ENCODE peak calls at places on chromosomes 7 and 10, in four cellular contexts. One of them, this sample, is unnamed. For H3K4me1, the result is how much of the 10 kb centered on the place peaks cover.

GRCh38 chr10:29920408-29921070 is 138.8 kb downstream of the JCAD start:
- DNase-seq in aorta: no peak
- DNase-seq in CD8-positive, alpha-beta memory T cell: no peak
- DNase-seq in heart right ventricle: no peak
- DNase-seq in this sample: no peak

GRCh38 chr10:29841724-29842649 is 207.2 kb upstream of the SVIL start:
- DNase-seq in aorta: peak
- DNase-seq in CD8-positive, alpha-beta memory T cell: no peak
- DNase-seq in heart right ventricle: peak
- DNase-seq in this sample: no peak

GRCh38 chr10:12960431-12960898 is 41.0 kb downstream of the CCDC3 start:
- DNase-seq in aorta: peak
- DNase-seq in CD8-positive, alpha-beta memory T cell: no peak
- DNase-seq in heart right ventricle: no peak
- DNase-seq in this sample: no peak

GRCh38 chr7:127865466-127865865 is 165.8 kb downstream of the LRRC4 start:
- DNase-seq in aorta: no peak
- DNase-seq in CD8-positive, alpha-beta memory T cell: no peak
- DNase-seq in heart right ventricle: no peak
- DNase-seq in this sample: no peak

GRCh38 chr7:103446046-103446520 is at the start of gene SLC26A5:
- DNase-seq in aorta: no peak
- DNase-seq in CD8-positive, alpha-beta memory T cell: no peak
- DNase-seq in heart right ventricle: no peak
- DNase-seq in this sample: no peak

GRCh38 chr7:73995330-73995729 is 32.6 kb upstream of the ELN start:
- DNase-seq in aorta: no peak
- DNase-seq in CD8-positive, alpha-beta memory T cell: no peak
- DNase-seq in heart right ventricle: no peak
- DNase-seq in this sample: no peak

GRCh38 chr7:102101926-102102325 is 184.7 kb upstream of the SH2B2 start:
- DNase-seq in aorta: peak
- DNase-seq in CD8-positive, alpha-beta memory T cell: no peak
- DNase-seq in heart right ventricle: no peak
- DNase-seq in this sample: no peak

GRCh38 chr7:133504825-133505224 is 251.9 kb downstream of the EXOC4 start:
- DNase-seq in aorta: no peak
- DNase-seq in CD8-positive, alpha-beta memory T cell: no peak
- DNase-seq in heart right ventricle: no peak
- DNase-seq in this sample: no peak

GRCh38 chr10:35447693-35448407 is 111.5 kb downstream of the CCNY start:
- DNase-seq in aorta: no peak
- DNase-seq in CD8-positive, alpha-beta memory T cell: peak
- DNase-seq in heart right ventricle: no peak
- DNase-seq in this sample: peak
- H3K4me1 ChIP-seq in aorta: under half
- H3K4me1 ChIP-seq in CD8-positive, alpha-beta memory T cell: half or more
- H3K4me1 ChIP-seq in heart right ventricle: half or more
- H3K4me1 ChIP-seq in this sample: half or more

DNA sequence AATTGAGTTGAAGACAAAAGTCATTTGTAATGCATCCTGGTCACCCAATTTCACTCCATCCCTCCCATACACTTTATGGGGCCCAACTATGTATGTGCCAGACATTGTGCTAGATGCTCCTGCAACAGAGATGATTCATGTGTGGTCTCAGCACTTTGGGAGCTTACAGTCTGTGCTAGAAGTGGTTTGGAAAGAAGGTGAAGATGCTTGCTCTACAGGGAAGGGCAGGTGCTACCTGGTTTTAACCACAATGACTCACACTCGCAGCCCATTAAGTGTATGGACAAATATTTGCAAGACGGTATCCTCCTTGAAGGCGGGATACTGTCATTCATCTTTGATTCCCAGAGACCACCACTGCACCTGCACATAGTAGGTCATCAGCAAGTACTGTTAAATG is 257.6 kb downstream of the OTUD1 start:
- DNase-seq in aorta: no peak
- DNase-seq in CD8-positive, alpha-beta memory T cell: no peak
- DNase-seq in heart right ventricle: no peak
- DNase-seq in this sample: no peak
- H3K4me3 ChIP-seq in aorta: no peak
- H3K4me3 ChIP-seq in CD8-positive, alpha-beta memory T cell: no peak
- H3K4me3 ChIP-seq in heart right ventricle: no peak
- H3K4me3 ChIP-seq in this sample: no peak

DNA sequence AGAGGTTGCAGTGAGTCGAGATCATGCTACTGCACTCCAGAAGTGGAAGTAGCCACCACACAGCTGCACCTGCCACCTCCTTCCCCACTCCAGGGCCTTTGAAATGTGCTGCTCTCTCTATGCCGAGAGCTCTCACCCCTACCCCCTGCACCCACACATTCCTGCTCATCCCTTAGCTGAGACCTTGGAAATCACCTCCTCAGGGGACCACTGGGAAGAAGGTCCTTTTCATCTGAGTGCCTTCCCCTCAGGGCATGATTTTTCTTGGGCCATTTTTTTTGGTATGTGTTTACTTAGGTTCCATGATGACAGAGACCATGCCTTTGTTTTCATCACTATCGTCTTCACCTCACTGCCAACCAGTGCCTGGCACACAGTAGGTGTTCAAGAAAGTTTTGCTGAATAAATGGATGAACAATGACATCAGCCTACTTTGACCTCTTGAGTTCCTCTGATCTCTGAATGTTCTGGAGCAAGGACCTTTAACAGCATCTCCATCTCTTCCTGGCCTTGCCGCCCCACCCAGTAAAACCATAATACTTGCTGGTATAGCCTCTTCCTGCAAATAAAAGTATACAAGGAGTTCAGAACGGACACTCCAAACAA is 166.6 kb upstream of the KLF14 start:
- DNase-seq in aorta: no peak
- DNase-seq in CD8-positive, alpha-beta memory T cell: no peak
- DNase-seq in heart right ventricle: no peak
- DNase-seq in this sample: no peak
- H3K4me1 ChIP-seq in aorta: under half
- H3K4me1 ChIP-seq in CD8-positive, alpha-beta memory T cell: under half
- H3K4me1 ChIP-seq in heart right ventricle: half or more
- H3K4me1 ChIP-seq in this sample: half or more

GRCh38 chr10:49841615-49842180 is 79.6 kb upstream of the OGDHL start:
- DNase-seq in aorta: no peak
- DNase-seq in CD8-positive, alpha-beta memory T cell: no peak
- DNase-seq in heart right ventricle: no peak
- DNase-seq in this sample: no peak
- H3K4me3 ChIP-seq in aorta: no peak
- H3K4me3 ChIP-seq in CD8-positive, alpha-beta memory T cell: no peak
- H3K4me3 ChIP-seq in heart right ventricle: no peak
- H3K4me3 ChIP-seq in this sample: no peak

DNA sequence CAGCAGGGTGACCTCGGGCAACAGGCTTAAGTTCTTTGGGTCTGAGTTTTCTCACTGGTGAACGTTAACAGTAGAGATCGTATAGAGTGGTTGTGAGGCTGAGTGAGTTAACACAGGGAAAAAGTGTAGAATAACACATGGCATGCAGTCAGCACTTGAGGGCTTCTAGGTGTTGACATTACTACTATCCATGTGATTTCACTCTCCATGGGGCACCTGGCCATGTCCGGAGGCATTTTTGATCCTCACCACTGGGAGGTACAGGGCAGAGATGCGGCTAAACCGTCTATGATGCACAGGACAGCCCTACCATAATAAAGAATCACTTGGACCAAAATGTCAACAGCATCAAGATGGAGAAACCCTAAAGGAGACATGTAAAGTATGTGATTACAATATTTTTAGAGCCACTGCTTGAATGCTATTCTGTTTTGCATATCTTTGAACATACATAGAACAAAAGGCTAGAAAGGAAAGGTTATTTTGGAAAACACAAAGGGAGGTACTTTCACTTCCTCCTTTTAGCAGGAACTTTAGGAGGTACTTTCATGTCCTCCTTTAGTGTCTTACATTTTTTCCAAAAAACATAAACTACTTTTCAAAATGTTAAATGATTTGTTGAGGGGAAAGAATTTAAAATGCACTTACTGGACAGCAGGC is 44.3 kb downstream of the NOD1 start:
- DNase-seq in aorta: peak
- DNase-seq in CD8-positive, alpha-beta memory T cell: no peak
- DNase-seq in heart right ventricle: no peak
- DNase-seq in this sample: no peak
- H3K4me1 ChIP-seq in aorta: under half
- H3K4me1 ChIP-seq in CD8-positive, alpha-beta memory T cell: under half
- H3K4me1 ChIP-seq in heart right ventricle: half or more
- H3K4me1 ChIP-seq in this sample: under half

GRCh38 chr7:9149499-9150082 is 716.2 kb downstream of the NXPH1 start:
- DNase-seq in aorta: no peak
- DNase-seq in CD8-positive, alpha-beta memory T cell: no peak
- DNase-seq in heart right ventricle: no peak
- DNase-seq in this sample: no peak
- H3K4me3 ChIP-seq in aorta: no peak
- H3K4me3 ChIP-seq in CD8-positive, alpha-beta memory T cell: no peak
- H3K4me3 ChIP-seq in heart right ventricle: no peak
- H3K4me3 ChIP-seq in this sample: no peak

GRCh38 chr10:132400041-132400546 is 3.1 kb downstream of the PWWP2B start:
- DNase-seq in aorta: no peak
- DNase-seq in CD8-positive, alpha-beta memory T cell: no peak
- DNase-seq in heart right ventricle: no peak
- DNase-seq in this sample: no peak

GRCh38 chr10:132402781-132403241 is 5.8 kb downstream of the PWWP2B start:
- DNase-seq in aorta: peak
- DNase-seq in CD8-positive, alpha-beta memory T cell: no peak
- DNase-seq in heart right ventricle: no peak
- DNase-seq in this sample: no peak

GRCh38 chr10:132400547-132401151 is 3.6 kb downstream of the PWWP2B start:
- DNase-seq in aorta: no peak
- DNase-seq in CD8-positive, alpha-beta memory T cell: no peak
- DNase-seq in heart right ventricle: no peak
- DNase-seq in this sample: no peak

GRCh38 chr10:132403511-132404168 is 6.6 kb downstream of the PWWP2B start:
- DNase-seq in aorta: no peak
- DNase-seq in CD8-positive, alpha-beta memory T cell: no peak
- DNase-seq in heart right ventricle: no peak
- DNase-seq in this sample: no peak

GRCh38 chr10:132401396-132402168 is 4.6 kb downstream of the PWWP2B start:
- DNase-seq in aorta: no peak
- DNase-seq in CD8-positive, alpha-beta memory T cell: no peak
- DNase-seq in heart right ventricle: no peak
- DNase-seq in this sample: no peak
- H3K4me1 ChIP-seq in aorta: under half
- H3K4me1 ChIP-seq in CD8-positive, alpha-beta memory T cell: under half
- H3K4me1 ChIP-seq in heart right ventricle: under half
- H3K4me1 ChIP-seq in this sample: under half

DNA sequence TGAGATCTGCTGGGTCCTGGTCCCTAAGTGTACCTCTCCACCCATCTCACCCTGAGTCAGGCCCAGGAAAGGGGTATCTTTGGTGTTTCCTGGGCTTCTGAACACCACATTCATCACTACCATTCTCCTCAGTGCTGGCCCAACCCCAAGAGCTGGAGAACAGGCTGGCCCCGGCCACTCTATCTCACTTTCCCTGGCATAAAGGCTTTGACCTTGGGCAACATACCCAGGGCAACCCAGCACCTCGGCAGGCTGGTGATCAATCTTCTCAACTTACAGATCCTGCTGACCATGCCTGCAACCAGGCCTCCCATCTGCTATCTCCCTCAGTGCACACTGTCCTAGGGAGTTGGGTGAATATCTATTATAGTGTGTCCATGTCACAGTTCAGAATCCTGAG is 2.1 kb downstream of the VSIR start:
- DNase-seq in aorta: no peak
- DNase-seq in CD8-positive, alpha-beta memory T cell: no peak
- DNase-seq in heart right ventricle: no peak
- DNase-seq in this sample: no peak
- H3K4me3 ChIP-seq in aorta: no peak
- H3K4me3 ChIP-seq in CD8-positive, alpha-beta memory T cell: peak
- H3K4me3 ChIP-seq in heart right ventricle: peak
- H3K4me3 ChIP-seq in this sample: peak

DNA sequence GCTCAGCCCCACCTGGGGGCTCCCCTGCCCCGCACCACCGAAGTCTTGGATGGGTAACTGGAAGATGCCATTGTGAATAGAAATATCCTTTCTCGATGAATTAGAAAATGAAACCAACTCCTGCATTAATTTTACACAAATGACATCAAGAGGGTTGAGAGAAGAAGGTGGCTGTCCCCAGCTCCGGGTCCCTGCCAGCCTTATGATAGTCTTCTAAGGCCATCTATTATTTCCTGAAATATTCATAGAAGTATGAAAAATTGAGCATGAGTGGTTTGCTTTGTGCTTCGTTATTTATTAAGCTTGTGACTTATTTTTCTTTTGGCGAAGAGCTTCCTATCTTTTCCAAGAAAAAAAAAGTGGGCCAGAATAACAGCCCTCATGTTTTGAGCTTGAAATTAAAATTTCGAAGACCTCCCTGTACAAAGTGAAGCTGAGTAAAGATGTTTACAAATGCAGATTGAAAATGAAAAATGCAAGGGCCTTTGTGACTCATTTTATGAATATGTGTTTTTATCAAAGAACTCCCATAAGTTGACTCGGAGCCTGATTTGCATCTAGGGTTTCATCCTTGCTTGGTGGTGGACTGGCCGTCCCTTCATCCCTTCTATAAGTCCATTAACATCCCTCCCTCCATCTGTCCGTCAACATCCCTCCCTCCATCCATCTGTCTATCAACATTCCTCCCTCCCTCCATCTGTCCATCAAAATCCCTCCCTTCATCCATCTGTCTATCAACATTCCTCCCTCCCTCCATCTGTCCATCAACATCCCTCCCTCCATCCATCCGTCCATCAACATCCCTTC is 20.5 kb upstream of the CFAP46 start:
- DNase-seq in aorta: no peak
- DNase-seq in CD8-positive, alpha-beta memory T cell: no peak
- DNase-seq in heart right ventricle: no peak
- DNase-seq in this sample: no peak
- H3K4me1 ChIP-seq in aorta: under half
- H3K4me1 ChIP-seq in CD8-positive, alpha-beta memory T cell: under half
- H3K4me1 ChIP-seq in heart right ventricle: under half
- H3K4me1 ChIP-seq in this sample: under half

This sample was measured in CD4-positive, alpha-beta memory T cell.